ENCODE peak calls at places on chromosomes 2 and 18, in six cellular contexts. M, H, F, B, C and D are unnamed samples.

GRCh38 chr2:74138219-74138951 is 9.3 kb downstream of the BOLA3 start:
- DNase-seq in M (no peak), H (no peak), F (no peak), B (no peak), C (no peak), D (no peak)

GRCh38 chr2:55742996-55743395 is 49.4 kb upstream of the PNPT1 start:
- DNase-seq in M (no peak), H (no peak), F (no peak), B (no peak), C (no peak), D (no peak)

GRCh38 chr18:48694295-48694694 is 155.5 kb downstream of the CTIF start:
- DNase-seq in M (no peak), H (no peak), F (no peak), B (no peak), C (no peak), D (no peak)

GRCh38 chr2:8543065-8543411 is 138.8 kb upstream of the ID2 start:
- DNase-seq in M (no peak), H (peak; percentile 8), F (no peak), B (no peak), C (no peak), D (no peak)

GRCh38 chr2:11821705-11822104 is 75.3 kb downstream of the LPIN1 start:
- DNase-seq in M (no peak), H (no peak), F (no peak), B (no peak), C (no peak), D (no peak)

GRCh38 chr2:119419065-119419464 is 12.6 kb upstream of the TMEM37 start:
- DNase-seq in M (no peak), H (no peak), F (no peak), B (no peak), C (no peak), D (no peak)

GRCh38 chr18:37452697-37453385 is 112.8 kb downstream of the CELF4 start:
- DNase-seq in M (no peak), H (no peak), F (peak; percentile 74), B (no peak), C (no peak), D (no peak)

GRCh38 chr18:76654536-76654935 is 159.5 kb upstream of the ZNF516 start:
- DNase-seq in M (no peak), H (no peak), F (no peak), B (no peak), C (no peak), D (no peak)

GRCh38 chr2:52844701-52845423 is 922.7 kb upstream of the CHAC2 start:
- DNase-seq in M (no peak), H (no peak), F (peak; percentile 21), B (no peak), C (no peak), D (peak; percentile 7)

GRCh38 chr2:45643543-45644542 is 7.6 kb upstream of the PRKCE start:
- DNase-seq in M (peak; percentile 79), H (peak; percentile 69), F (peak; percentile 55), B (peak; percentile 75), C (peak; percentile 71), D (peak; percentile 43)

GRCh38 chr18:13241083-13241892 is 22.7 kb downstream of the LDLRAD4 start:
- DNase-seq in M (no peak), H (no peak), F (no peak), B (no peak), C (no peak), D (no peak)

GRCh38 chr2:12931211-12931844 is 214.6 kb downstream of the TRIB2 start:
- DNase-seq in M (no peak), H (peak; percentile 18), F (peak; percentile 80), B (peak; percentile 72), C (no peak), D (peak; percentile 60)

GRCh38 chr18:60019463-60019840 is 119.7 kb downstream of the PMAIP1 start:
- DNase-seq in M (no peak), H (no peak), F (peak; percentile 55), B (peak; percentile 15), C (no peak), D (peak; percentile 88)

GRCh38 chr2:151251012-151251411 is 10.7 kb downstream of the RBM43 start:
- DNase-seq in M (no peak), H (no peak), F (peak; percentile 91), B (no peak), C (no peak), D (peak; percentile 76)

DNA sequence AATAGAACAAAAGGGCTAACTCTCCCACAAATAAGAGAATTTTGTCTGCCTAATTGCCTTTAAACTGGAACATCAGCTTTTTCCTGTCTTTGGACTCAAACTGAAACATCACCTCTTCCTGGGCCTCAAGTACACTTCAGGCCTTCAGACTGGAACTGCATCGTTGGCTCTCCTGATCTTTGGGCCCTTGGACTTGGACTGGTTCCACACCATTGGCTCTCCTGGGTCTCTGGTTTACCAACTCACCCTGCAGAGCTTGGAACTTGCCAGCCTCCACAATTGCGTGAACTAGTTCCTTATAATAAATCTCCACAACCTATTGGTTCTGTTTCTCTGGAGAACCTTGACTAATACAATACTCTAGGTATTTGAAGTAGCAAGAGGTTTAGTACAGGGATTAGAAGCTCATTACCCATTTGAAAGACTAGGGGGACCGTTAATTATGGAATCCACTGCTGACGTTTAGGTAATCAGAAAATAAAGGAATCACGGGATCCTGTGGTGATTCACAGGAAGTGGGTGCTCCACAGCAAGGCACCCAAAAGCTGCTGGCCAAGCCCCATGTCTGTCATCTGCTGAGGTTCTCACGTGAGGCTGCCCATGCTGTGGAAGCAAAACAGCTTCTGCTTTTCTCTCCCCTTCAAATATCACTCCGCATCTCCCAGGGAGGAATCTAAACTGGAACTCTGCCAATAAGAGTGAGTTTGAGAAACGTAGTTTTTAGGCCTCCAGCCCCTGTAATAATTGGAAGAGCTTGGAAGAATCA is 20.0 kb upstream of the SGPP2 start:
- DNase-seq in M (no peak), H (no peak), F (peak; percentile 6), B (peak; percentile 55), C (no peak), D (no peak)
- TF ChIP-seq CTCF in M (no peak), H (no peak), F (no peak), B (no peak), C (no peak), D (no peak)

GRCh38 chr2:172101008-172101706 is 1.5 kb downstream of the DLX2 start:
- DNase-seq in M (no peak), H (no peak), F (no peak), B (peak; percentile 67), C (no peak), D (no peak)
- H3K4me3 ChIP-seq in M (no peak overlapping the region), H (no peak overlapping the region), F (peak overlapping the region; percentile 65), B (peak overlapping the region; percentile 81), C (peak overlapping the region; percentile 44), D (no peak overlapping the region)

DNA sequence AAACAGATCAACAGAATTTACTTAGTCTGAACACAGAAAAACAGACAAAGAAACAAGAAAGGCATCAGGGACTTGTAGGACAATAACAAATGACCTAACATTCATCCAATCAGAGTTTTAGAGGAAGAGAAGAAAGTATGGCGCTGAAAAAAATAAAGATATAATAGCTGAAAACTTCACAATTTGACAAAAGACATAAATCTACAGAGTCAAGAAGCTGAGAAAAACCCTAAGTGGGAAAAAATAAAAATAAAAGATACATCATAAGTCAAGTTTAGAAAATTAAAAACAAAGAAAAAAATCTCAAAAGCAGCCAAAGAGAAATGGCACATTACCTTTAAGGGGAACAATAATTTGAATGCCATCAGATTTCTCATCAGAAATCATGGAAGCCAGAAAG is 7.7 kb downstream of the LDAH start:
- DNase-seq in M (no peak), H (no peak), F (no peak), B (no peak), C (no peak), D (no peak)
- TF ChIP-seq CTCF in M (no peak), H (no peak), F (no peak), B (no peak), C (no peak), D (no peak)

DNA sequence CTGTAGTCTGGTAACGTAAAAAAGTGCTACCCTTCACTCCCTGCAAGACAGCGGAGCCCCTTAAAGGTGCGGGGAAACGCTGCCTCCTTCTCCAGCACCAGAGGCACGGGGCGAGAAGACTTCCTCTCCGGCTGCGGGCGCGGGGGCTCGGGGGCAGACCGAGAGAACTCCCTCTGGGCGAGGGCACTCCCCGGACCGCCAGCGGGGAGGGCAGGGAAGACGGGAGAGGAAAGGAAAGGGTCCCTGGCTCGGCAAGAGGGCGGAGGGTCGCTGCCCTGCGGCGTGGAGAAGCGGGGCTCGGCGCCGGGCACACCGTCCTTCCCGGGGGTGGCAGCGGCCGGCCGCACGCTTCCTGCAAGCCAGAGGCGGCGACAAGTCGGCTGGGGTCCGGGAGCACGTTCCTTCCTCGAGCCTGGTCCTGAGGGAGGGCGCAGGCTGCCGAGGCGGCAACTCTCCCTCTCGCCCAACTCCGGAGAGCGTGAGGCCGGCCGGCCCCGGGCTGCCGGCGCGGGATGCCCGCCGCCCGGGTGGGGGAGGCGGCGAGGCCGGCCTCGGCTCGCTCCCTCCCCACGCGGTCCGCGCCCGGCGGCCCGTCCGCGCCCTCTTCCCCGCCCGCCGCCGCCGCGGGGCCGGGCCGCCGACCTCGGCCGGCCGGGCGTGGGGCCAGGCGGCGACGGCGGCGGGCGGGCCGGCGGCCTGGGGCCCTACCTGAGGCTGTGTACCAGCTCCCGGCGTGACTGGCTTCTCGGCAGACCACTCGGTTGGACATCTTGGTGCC is 1.1 kb downstream of the MEMO1 start:
- DNase-seq in M (peak; percentile 33), H (peak; percentile 40), F (peak; percentile 21), B (peak; percentile 15), C (peak; percentile 47), D (peak; percentile 14)
- H3K4me3 ChIP-seq in M (peak overlapping the region; percentile 78), H (peak overlapping the region; percentile 79), F (peak overlapping the region; percentile 85), B (peak overlapping the region; percentile 98), C (peak overlapping the region; percentile 63), D (peak overlapping the region; percentile 58)

GRCh38 chr18:52339891-52340371 is at the start of gene DCC:
- DNase-seq in M (peak; percentile 38), H (peak; percentile 59), F (peak; percentile 61), B (peak; percentile 98), C (no peak), D (peak; percentile 62)
- TF ChIP-seq CTCF in M (no peak), H (peak; percentile 59), F (peak; percentile 49), B (peak; percentile 72), C (no peak), D (peak; percentile 60)

DNA sequence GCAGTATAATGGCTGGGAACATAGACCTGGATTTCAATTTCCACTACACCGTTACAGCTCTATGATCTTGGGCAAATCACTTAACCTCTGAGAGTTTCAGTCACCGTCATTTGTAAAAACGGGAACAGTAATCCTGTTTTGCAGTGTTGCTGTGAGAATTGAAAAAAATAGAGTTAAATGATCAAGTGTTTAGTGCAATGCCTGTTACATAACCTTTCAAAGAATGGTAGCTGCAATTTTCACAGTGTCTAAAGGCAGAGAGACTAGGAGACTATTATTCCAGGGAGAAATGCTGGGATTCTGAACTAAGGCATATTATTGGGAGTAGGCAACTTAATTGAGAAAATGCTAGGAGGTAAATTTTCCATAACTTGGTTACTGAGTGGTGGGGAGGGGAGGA is 2.0 kb downstream of the AGPS start:
- DNase-seq in M (no peak), H (no peak), F (no peak), B (no peak), C (no peak), D (no peak)
- H3K4me3 ChIP-seq in M (no peak overlapping the region), H (no peak overlapping the region), F (peak overlapping the region; percentile 14), B (no peak overlapping the region), C (no peak overlapping the region), D (no peak overlapping the region)

GRCh38 chr2:235793163-235793752 is 299.4 kb downstream of the AGAP1 start:
- DNase-seq in M (no peak), H (no peak), F (peak; percentile 13), B (peak; percentile 21), C (no peak), D (no peak)
- TF ChIP-seq CTCF in M (no peak), H (no peak), F (peak; percentile 40), B (peak; percentile 61), C (no peak), D (peak; percentile 53)

GRCh38 chr2:118310016-118310877 is 222.0 kb downstream of the INSIG2 start:
- DNase-seq in M (no peak), H (no peak), F (peak; percentile 19), B (peak; percentile 89), C (peak; percentile 56), D (peak; percentile 62)
- H3K4me3 ChIP-seq in M (peak overlapping the region; percentile 53), H (peak overlapping the region; percentile 48), F (peak overlapping the region; percentile 56), B (peak overlapping the region; percentile 54), C (peak overlapping the region; percentile 66), D (peak overlapping the region; percentile 49)